ENCODE peak calls at places on chromosome 19, in seven cellular contexts. One of them, this sample, is unnamed.

GRCh38 chr19:48842744-48843162 is 6.5 kb upstream of the HSD17B14 start:
- DNase-seq in T-helper 2 cell: no peak
- DNase-seq in progenitor cell of endocrine pancreas: peak; percentile 37
- DNase-seq in stimulated activated CD4-positive, alpha-beta T cell treated with anti-CD3 and anti-CD28 coated beads, Interleukin-4, amount 100 ng/mL, for 48 hours: peak; percentile 25
- DNase-seq in stimulated activated CD8-positive, alpha-beta memory T cell treated with anti-CD3 and anti-CD28 coated beads, Interleukin-2, amount 100 ng/mL, for 48 hours: no peak
- DNase-seq in erythroblast: peak; percentile 84
- DNase-seq in fibroblast of mammary gland: peak; percentile 61
- DNase-seq in this sample: peak; percentile 64

GRCh38 chr19:40377876-40378385 is 12.1 kb downstream of the HIPK4 start:
- DNase-seq in T-helper 2 cell: no peak
- DNase-seq in progenitor cell of endocrine pancreas: no peak
- DNase-seq in stimulated activated CD4-positive, alpha-beta T cell treated with anti-CD3 and anti-CD28 coated beads, Interleukin-4, amount 100 ng/mL, for 48 hours: no peak
- DNase-seq in stimulated activated CD8-positive, alpha-beta memory T cell treated with anti-CD3 and anti-CD28 coated beads, Interleukin-2, amount 100 ng/mL, for 48 hours: no peak
- DNase-seq in erythroblast: no peak
- DNase-seq in fibroblast of mammary gland: no peak
- DNase-seq in this sample: no peak

GRCh38 chr19:44303305-44303704 is 1.5 kb downstream of the ZNF235 start:
- DNase-seq in T-helper 2 cell: no peak
- DNase-seq in progenitor cell of endocrine pancreas: no peak
- DNase-seq in stimulated activated CD4-positive, alpha-beta T cell treated with anti-CD3 and anti-CD28 coated beads, Interleukin-4, amount 100 ng/mL, for 48 hours: no peak
- DNase-seq in stimulated activated CD8-positive, alpha-beta memory T cell treated with anti-CD3 and anti-CD28 coated beads, Interleukin-2, amount 100 ng/mL, for 48 hours: no peak
- DNase-seq in erythroblast: no peak
- DNase-seq in fibroblast of mammary gland: no peak
- DNase-seq in this sample: no peak

GRCh38 chr19:13091400-13092161 is 11.1 kb downstream of the LYL1 start:
- DNase-seq in T-helper 2 cell: no peak
- DNase-seq in progenitor cell of endocrine pancreas: no peak
- DNase-seq in stimulated activated CD4-positive, alpha-beta T cell treated with anti-CD3 and anti-CD28 coated beads, Interleukin-4, amount 100 ng/mL, for 48 hours: no peak
- DNase-seq in stimulated activated CD8-positive, alpha-beta memory T cell treated with anti-CD3 and anti-CD28 coated beads, Interleukin-2, amount 100 ng/mL, for 48 hours: no peak
- DNase-seq in erythroblast: peak; percentile 67
- DNase-seq in fibroblast of mammary gland: peak; percentile 74
- DNase-seq in this sample: peak; percentile 94

GRCh38 chr19:18898081-18898532 is 2.1 kb upstream of the CERS1 start:
- DNase-seq in T-helper 2 cell: no peak
- DNase-seq in progenitor cell of endocrine pancreas: no peak
- DNase-seq in stimulated activated CD4-positive, alpha-beta T cell treated with anti-CD3 and anti-CD28 coated beads, Interleukin-4, amount 100 ng/mL, for 48 hours: no peak
- DNase-seq in stimulated activated CD8-positive, alpha-beta memory T cell treated with anti-CD3 and anti-CD28 coated beads, Interleukin-2, amount 100 ng/mL, for 48 hours: no peak
- DNase-seq in erythroblast: peak; percentile 61
- DNase-seq in fibroblast of mammary gland: peak; percentile 15
- DNase-seq in this sample: no peak

GRCh38 chr19:56333506-56333905 is 18.9 kb upstream of the ZSCAN5A start:
- DNase-seq in T-helper 2 cell: no peak
- DNase-seq in progenitor cell of endocrine pancreas: peak; percentile 16
- DNase-seq in stimulated activated CD4-positive, alpha-beta T cell treated with anti-CD3 and anti-CD28 coated beads, Interleukin-4, amount 100 ng/mL, for 48 hours: peak; percentile 6
- DNase-seq in stimulated activated CD8-positive, alpha-beta memory T cell treated with anti-CD3 and anti-CD28 coated beads, Interleukin-2, amount 100 ng/mL, for 48 hours: no peak
- DNase-seq in erythroblast: peak; percentile 86
- DNase-seq in fibroblast of mammary gland: peak; percentile 59
- DNase-seq in this sample: peak; percentile 59

GRCh38 chr19:49786432-49786831 is 19.6 kb downstream of the AP2A1 start:
- DNase-seq in T-helper 2 cell: no peak
- DNase-seq in progenitor cell of endocrine pancreas: no peak
- DNase-seq in stimulated activated CD4-positive, alpha-beta T cell treated with anti-CD3 and anti-CD28 coated beads, Interleukin-4, amount 100 ng/mL, for 48 hours: no peak
- DNase-seq in stimulated activated CD8-positive, alpha-beta memory T cell treated with anti-CD3 and anti-CD28 coated beads, Interleukin-2, amount 100 ng/mL, for 48 hours: no peak
- DNase-seq in erythroblast: no peak
- DNase-seq in fibroblast of mammary gland: peak; percentile 83
- DNase-seq in this sample: peak; percentile 87

GRCh38 chr19:5130371-5131030 is 161.6 kb downstream of the KDM4B start:
- DNase-seq in T-helper 2 cell: peak; percentile 54
- DNase-seq in progenitor cell of endocrine pancreas: no peak
- DNase-seq in stimulated activated CD4-positive, alpha-beta T cell treated with anti-CD3 and anti-CD28 coated beads, Interleukin-4, amount 100 ng/mL, for 48 hours: no peak
- DNase-seq in stimulated activated CD8-positive, alpha-beta memory T cell treated with anti-CD3 and anti-CD28 coated beads, Interleukin-2, amount 100 ng/mL, for 48 hours: peak; percentile 24
- DNase-seq in erythroblast: no peak
- DNase-seq in fibroblast of mammary gland: no peak
- DNase-seq in this sample: no peak

GRCh38 chr19:56880592-56881190 is 40.2 kb upstream of the PEG3 start:
- DNase-seq in T-helper 2 cell: no peak
- DNase-seq in progenitor cell of endocrine pancreas: no peak
- DNase-seq in stimulated activated CD4-positive, alpha-beta T cell treated with anti-CD3 and anti-CD28 coated beads, Interleukin-4, amount 100 ng/mL, for 48 hours: no peak
- DNase-seq in stimulated activated CD8-positive, alpha-beta memory T cell treated with anti-CD3 and anti-CD28 coated beads, Interleukin-2, amount 100 ng/mL, for 48 hours: no peak
- DNase-seq in erythroblast: no peak
- DNase-seq in fibroblast of mammary gland: no peak
- DNase-seq in this sample: no peak

GRCh38 chr19:13169769-13170168 is 19.6 kb downstream of the IER2 start:
- DNase-seq in T-helper 2 cell: no peak
- DNase-seq in progenitor cell of endocrine pancreas: no peak
- DNase-seq in stimulated activated CD4-positive, alpha-beta T cell treated with anti-CD3 and anti-CD28 coated beads, Interleukin-4, amount 100 ng/mL, for 48 hours: no peak
- DNase-seq in stimulated activated CD8-positive, alpha-beta memory T cell treated with anti-CD3 and anti-CD28 coated beads, Interleukin-2, amount 100 ng/mL, for 48 hours: no peak
- DNase-seq in erythroblast: no peak
- DNase-seq in fibroblast of mammary gland: peak; percentile 80
- DNase-seq in this sample: peak; percentile 80

GRCh38 chr19:44142014-44142523 is 715 bp downstream of the ZNF234 start:
- DNase-seq in T-helper 2 cell: no peak
- DNase-seq in progenitor cell of endocrine pancreas: no peak
- DNase-seq in stimulated activated CD4-positive, alpha-beta T cell treated with anti-CD3 and anti-CD28 coated beads, Interleukin-4, amount 100 ng/mL, for 48 hours: no peak
- DNase-seq in stimulated activated CD8-positive, alpha-beta memory T cell treated with anti-CD3 and anti-CD28 coated beads, Interleukin-2, amount 100 ng/mL, for 48 hours: no peak
- DNase-seq in erythroblast: peak; percentile 57
- DNase-seq in fibroblast of mammary gland: peak; percentile 45
- DNase-seq in this sample: peak; percentile 32

GRCh38 chr19:18587561-18587960 is 1.0 kb upstream of the REX1BD start:
- DNase-seq in T-helper 2 cell: no peak
- DNase-seq in progenitor cell of endocrine pancreas: no peak
- DNase-seq in stimulated activated CD4-positive, alpha-beta T cell treated with anti-CD3 and anti-CD28 coated beads, Interleukin-4, amount 100 ng/mL, for 48 hours: no peak
- DNase-seq in stimulated activated CD8-positive, alpha-beta memory T cell treated with anti-CD3 and anti-CD28 coated beads, Interleukin-2, amount 100 ng/mL, for 48 hours: no peak
- DNase-seq in erythroblast: peak; percentile 49
- DNase-seq in fibroblast of mammary gland: no peak
- DNase-seq in this sample: no peak

GRCh38 chr19:44626067-44626624 is 12.8 kb downstream of the IGSF23 start:
- DNase-seq in T-helper 2 cell: no peak
- DNase-seq in progenitor cell of endocrine pancreas: no peak
- DNase-seq in stimulated activated CD4-positive, alpha-beta T cell treated with anti-CD3 and anti-CD28 coated beads, Interleukin-4, amount 100 ng/mL, for 48 hours: no peak
- DNase-seq in stimulated activated CD8-positive, alpha-beta memory T cell treated with anti-CD3 and anti-CD28 coated beads, Interleukin-2, amount 100 ng/mL, for 48 hours: no peak
- DNase-seq in erythroblast: no peak
- DNase-seq in fibroblast of mammary gland: peak; percentile 94
- DNase-seq in this sample: peak; percentile 88

GRCh38 chr19:3879656-3880055 is 829 bp upstream of the ATCAY start:
- DNase-seq in T-helper 2 cell: no peak
- DNase-seq in progenitor cell of endocrine pancreas: no peak
- DNase-seq in stimulated activated CD4-positive, alpha-beta T cell treated with anti-CD3 and anti-CD28 coated beads, Interleukin-4, amount 100 ng/mL, for 48 hours: no peak
- DNase-seq in stimulated activated CD8-positive, alpha-beta memory T cell treated with anti-CD3 and anti-CD28 coated beads, Interleukin-2, amount 100 ng/mL, for 48 hours: no peak
- DNase-seq in erythroblast: no peak
- DNase-seq in fibroblast of mammary gland: no peak
- DNase-seq in this sample: peak; percentile 2

GRCh38 chr19:2982983-2983350 is 5.6 kb downstream of the TLE6 start:
- DNase-seq in T-helper 2 cell: no peak
- DNase-seq in progenitor cell of endocrine pancreas: no peak
- DNase-seq in stimulated activated CD4-positive, alpha-beta T cell treated with anti-CD3 and anti-CD28 coated beads, Interleukin-4, amount 100 ng/mL, for 48 hours: no peak
- DNase-seq in stimulated activated CD8-positive, alpha-beta memory T cell treated with anti-CD3 and anti-CD28 coated beads, Interleukin-2, amount 100 ng/mL, for 48 hours: no peak
- DNase-seq in erythroblast: no peak
- DNase-seq in fibroblast of mammary gland: peak; percentile 91
- DNase-seq in this sample: peak; percentile 85

GRCh38 chr19:8396563-8397203 is 6.5 kb downstream of the RAB11B start:
- DNase-seq in T-helper 2 cell: peak; percentile 60
- DNase-seq in progenitor cell of endocrine pancreas: no peak
- DNase-seq in stimulated activated CD4-positive, alpha-beta T cell treated with anti-CD3 and anti-CD28 coated beads, Interleukin-4, amount 100 ng/mL, for 48 hours: peak; percentile 67
- DNase-seq in stimulated activated CD8-positive, alpha-beta memory T cell treated with anti-CD3 and anti-CD28 coated beads, Interleukin-2, amount 100 ng/mL, for 48 hours: peak; percentile 66
- DNase-seq in erythroblast: peak; percentile 81
- DNase-seq in fibroblast of mammary gland: peak; percentile 56
- DNase-seq in this sample: peak; percentile 78

GRCh38 chr19:21878646-21879045 is 42.7 kb upstream of the ZNF43 start:
- DNase-seq in T-helper 2 cell: no peak
- DNase-seq in progenitor cell of endocrine pancreas: no peak
- DNase-seq in stimulated activated CD4-positive, alpha-beta T cell treated with anti-CD3 and anti-CD28 coated beads, Interleukin-4, amount 100 ng/mL, for 48 hours: no peak
- DNase-seq in stimulated activated CD8-positive, alpha-beta memory T cell treated with anti-CD3 and anti-CD28 coated beads, Interleukin-2, amount 100 ng/mL, for 48 hours: no peak
- DNase-seq in erythroblast: no peak
- DNase-seq in fibroblast of mammary gland: no peak
- DNase-seq in this sample: no peak

GRCh38 chr19:54325194-54325621 is 12.2 kb upstream of the LILRA5 start:
- DNase-seq in T-helper 2 cell: peak; percentile 16
- DNase-seq in progenitor cell of endocrine pancreas: no peak
- DNase-seq in stimulated activated CD4-positive, alpha-beta T cell treated with anti-CD3 and anti-CD28 coated beads, Interleukin-4, amount 100 ng/mL, for 48 hours: peak; percentile 16
- DNase-seq in stimulated activated CD8-positive, alpha-beta memory T cell treated with anti-CD3 and anti-CD28 coated beads, Interleukin-2, amount 100 ng/mL, for 48 hours: peak; percentile 16
- DNase-seq in erythroblast: peak; percentile 67
- DNase-seq in fibroblast of mammary gland: peak; percentile 38
- DNase-seq in this sample: peak; percentile 65

GRCh38 chr19:10424011-10424637 is 3.8 kb downstream of the PDE4A start:
- DNase-seq in T-helper 2 cell: peak; percentile 54
- DNase-seq in progenitor cell of endocrine pancreas: peak; percentile 90
- DNase-seq in stimulated activated CD4-positive, alpha-beta T cell treated with anti-CD3 and anti-CD28 coated beads, Interleukin-4, amount 100 ng/mL, for 48 hours: peak; percentile 66
- DNase-seq in stimulated activated CD8-positive, alpha-beta memory T cell treated with anti-CD3 and anti-CD28 coated beads, Interleukin-2, amount 100 ng/mL, for 48 hours: peak; percentile 55
- DNase-seq in erythroblast: peak; percentile 85
- DNase-seq in fibroblast of mammary gland: peak; percentile 71
- DNase-seq in this sample: peak; percentile 93

GRCh38 chr19:35995655-35995993 is 636 bp downstream of the SDHAF1 start:
- DNase-seq in T-helper 2 cell: no peak
- DNase-seq in progenitor cell of endocrine pancreas: no peak
- DNase-seq in stimulated activated CD4-positive, alpha-beta T cell treated with anti-CD3 and anti-CD28 coated beads, Interleukin-4, amount 100 ng/mL, for 48 hours: peak; percentile 32
- DNase-seq in stimulated activated CD8-positive, alpha-beta memory T cell treated with anti-CD3 and anti-CD28 coated beads, Interleukin-2, amount 100 ng/mL, for 48 hours: no peak
- DNase-seq in erythroblast: peak; percentile 71
- DNase-seq in fibroblast of mammary gland: peak; percentile 28
- DNase-seq in this sample: peak; percentile 70

GRCh38 chr19:34253711-34254551 is 423 bp upstream of the GARRE1 start:
- DNase-seq in T-helper 2 cell: no peak
- DNase-seq in progenitor cell of endocrine pancreas: peak; percentile 89
- DNase-seq in stimulated activated CD4-positive, alpha-beta T cell treated with anti-CD3 and anti-CD28 coated beads, Interleukin-4, amount 100 ng/mL, for 48 hours: peak; percentile 78
- DNase-seq in stimulated activated CD8-positive, alpha-beta memory T cell treated with anti-CD3 and anti-CD28 coated beads, Interleukin-2, amount 100 ng/mL, for 48 hours: peak; percentile 1
- DNase-seq in erythroblast: peak; percentile 89
- DNase-seq in fibroblast of mammary gland: peak; percentile 35
- DNase-seq in this sample: peak; percentile 92

GRCh38 chr19:54141356-54141755 is 3.8 kb downstream of the CNOT3 start:
- DNase-seq in T-helper 2 cell: no peak
- DNase-seq in progenitor cell of endocrine pancreas: no peak
- DNase-seq in stimulated activated CD4-positive, alpha-beta T cell treated with anti-CD3 and anti-CD28 coated beads, Interleukin-4, amount 100 ng/mL, for 48 hours: no peak
- DNase-seq in stimulated activated CD8-positive, alpha-beta memory T cell treated with anti-CD3 and anti-CD28 coated beads, Interleukin-2, amount 100 ng/mL, for 48 hours: no peak
- DNase-seq in erythroblast: no peak
- DNase-seq in fibroblast of mammary gland: peak; percentile 79
- DNase-seq in this sample: peak; percentile 50

GRCh38 chr19:41934849-41935374 is 6.7 kb upstream of the ERFL start:
- DNase-seq in T-helper 2 cell: peak; percentile 61
- DNase-seq in progenitor cell of endocrine pancreas: peak; percentile 85
- DNase-seq in stimulated activated CD4-positive, alpha-beta T cell treated with anti-CD3 and anti-CD28 coated beads, Interleukin-4, amount 100 ng/mL, for 48 hours: peak; percentile 65
- DNase-seq in stimulated activated CD8-positive, alpha-beta memory T cell treated with anti-CD3 and anti-CD28 coated beads, Interleukin-2, amount 100 ng/mL, for 48 hours: peak; percentile 62
- DNase-seq in erythroblast: peak; percentile 73
- DNase-seq in fibroblast of mammary gland: peak; percentile 56
- DNase-seq in this sample: peak; percentile 87

GRCh38 chr19:43674630-43674982 is 4.6 kb upstream of the PLAUR start:
- DNase-seq in T-helper 2 cell: no peak
- DNase-seq in progenitor cell of endocrine pancreas: no peak
- DNase-seq in stimulated activated CD4-positive, alpha-beta T cell treated with anti-CD3 and anti-CD28 coated beads, Interleukin-4, amount 100 ng/mL, for 48 hours: no peak
- DNase-seq in stimulated activated CD8-positive, alpha-beta memory T cell treated with anti-CD3 and anti-CD28 coated beads, Interleukin-2, amount 100 ng/mL, for 48 hours: no peak
- DNase-seq in erythroblast: no peak
- DNase-seq in fibroblast of mammary gland: peak; percentile 61
- DNase-seq in this sample: peak; percentile 47

GRCh38 chr19:35518313-35518712 is 4.9 kb upstream of the DMKN start:
- DNase-seq in T-helper 2 cell: no peak
- DNase-seq in progenitor cell of endocrine pancreas: no peak
- DNase-seq in stimulated activated CD4-positive, alpha-beta T cell treated with anti-CD3 and anti-CD28 coated beads, Interleukin-4, amount 100 ng/mL, for 48 hours: no peak
- DNase-seq in stimulated activated CD8-positive, alpha-beta memory T cell treated with anti-CD3 and anti-CD28 coated beads, Interleukin-2, amount 100 ng/mL, for 48 hours: no peak
- DNase-seq in erythroblast: no peak
- DNase-seq in fibroblast of mammary gland: peak; percentile 98
- DNase-seq in this sample: peak; percentile 89

GRCh38 chr19:51196181-51196580 is 28.7 kb upstream of the CD33 start:
- DNase-seq in T-helper 2 cell: no peak
- DNase-seq in progenitor cell of endocrine pancreas: no peak
- DNase-seq in stimulated activated CD4-positive, alpha-beta T cell treated with anti-CD3 and anti-CD28 coated beads, Interleukin-4, amount 100 ng/mL, for 48 hours: no peak
- DNase-seq in stimulated activated CD8-positive, alpha-beta memory T cell treated with anti-CD3 and anti-CD28 coated beads, Interleukin-2, amount 100 ng/mL, for 48 hours: no peak
- DNase-seq in erythroblast: no peak
- DNase-seq in fibroblast of mammary gland: no peak
- DNase-seq in this sample: no peak

GRCh38 chr19:49361438-49362047 is 673 bp downstream of the TEAD2 start:
- DNase-seq in T-helper 2 cell: no peak
- DNase-seq in progenitor cell of endocrine pancreas: peak; percentile 68
- DNase-seq in stimulated activated CD4-positive, alpha-beta T cell treated with anti-CD3 and anti-CD28 coated beads, Interleukin-4, amount 100 ng/mL, for 48 hours: no peak
- DNase-seq in stimulated activated CD8-positive, alpha-beta memory T cell treated with anti-CD3 and anti-CD28 coated beads, Interleukin-2, amount 100 ng/mL, for 48 hours: no peak
- DNase-seq in erythroblast: no peak
- DNase-seq in fibroblast of mammary gland: peak; percentile 69
- DNase-seq in this sample: peak; percentile 94

GRCh38 chr19:38843175-38843758 is 6.5 kb downstream of the HNRNPL start:
- DNase-seq in T-helper 2 cell: no peak
- DNase-seq in progenitor cell of endocrine pancreas: no peak
- DNase-seq in stimulated activated CD4-positive, alpha-beta T cell treated with anti-CD3 and anti-CD28 coated beads, Interleukin-4, amount 100 ng/mL, for 48 hours: no peak
- DNase-seq in stimulated activated CD8-positive, alpha-beta memory T cell treated with anti-CD3 and anti-CD28 coated beads, Interleukin-2, amount 100 ng/mL, for 48 hours: no peak
- DNase-seq in erythroblast: no peak
- DNase-seq in fibroblast of mammary gland: no peak
- DNase-seq in this sample: peak; percentile 0

GRCh38 chr19:49331616-49332055 is 3.6 kb upstream of the CD37 start:
- DNase-seq in T-helper 2 cell: peak; percentile 51
- DNase-seq in progenitor cell of endocrine pancreas: no peak
- DNase-seq in stimulated activated CD4-positive, alpha-beta T cell treated with anti-CD3 and anti-CD28 coated beads, Interleukin-4, amount 100 ng/mL, for 48 hours: peak; percentile 37
- DNase-seq in stimulated activated CD8-positive, alpha-beta memory T cell treated with anti-CD3 and anti-CD28 coated beads, Interleukin-2, amount 100 ng/mL, for 48 hours: peak; percentile 37
- DNase-seq in erythroblast: peak; percentile 31
- DNase-seq in fibroblast of mammary gland: peak; percentile 68
- DNase-seq in this sample: peak; percentile 42

GRCh38 chr19:36150586-36150985 is 1.7 kb downstream of the COX7A1 start:
- DNase-seq in T-helper 2 cell: no peak
- DNase-seq in progenitor cell of endocrine pancreas: no peak
- DNase-seq in stimulated activated CD4-positive, alpha-beta T cell treated with anti-CD3 and anti-CD28 coated beads, Interleukin-4, amount 100 ng/mL, for 48 hours: no peak
- DNase-seq in stimulated activated CD8-positive, alpha-beta memory T cell treated with anti-CD3 and anti-CD28 coated beads, Interleukin-2, amount 100 ng/mL, for 48 hours: no peak
- DNase-seq in erythroblast: no peak
- DNase-seq in fibroblast of mammary gland: no peak
- DNase-seq in this sample: no peak

GRCh38 chr19:47274891-47275865 is 493 bp downstream of the INAFM1 start:
- DNase-seq in T-helper 2 cell: no peak
- DNase-seq in progenitor cell of endocrine pancreas: no peak
- DNase-seq in stimulated activated CD4-positive, alpha-beta T cell treated with anti-CD3 and anti-CD28 coated beads, Interleukin-4, amount 100 ng/mL, for 48 hours: no peak
- DNase-seq in stimulated activated CD8-positive, alpha-beta memory T cell treated with anti-CD3 and anti-CD28 coated beads, Interleukin-2, amount 100 ng/mL, for 48 hours: no peak
- DNase-seq in erythroblast: peak; percentile 43
- DNase-seq in fibroblast of mammary gland: peak; percentile 28
- DNase-seq in this sample: no peak

GRCh38 chr19:30036154-30037129 is 94.4 kb downstream of the URI1 start:
- DNase-seq in T-helper 2 cell: no peak
- DNase-seq in progenitor cell of endocrine pancreas: no peak
- DNase-seq in stimulated activated CD4-positive, alpha-beta T cell treated with anti-CD3 and anti-CD28 coated beads, Interleukin-4, amount 100 ng/mL, for 48 hours: no peak
- DNase-seq in stimulated activated CD8-positive, alpha-beta memory T cell treated with anti-CD3 and anti-CD28 coated beads, Interleukin-2, amount 100 ng/mL, for 48 hours: no peak
- DNase-seq in erythroblast: no peak
- DNase-seq in fibroblast of mammary gland: peak; percentile 3
- DNase-seq in this sample: no peak

GRCh38 chr19:38381138-38381537 is 6.7 kb downstream of the GGN start:
- DNase-seq in T-helper 2 cell: no peak
- DNase-seq in progenitor cell of endocrine pancreas: no peak
- DNase-seq in stimulated activated CD4-positive, alpha-beta T cell treated with anti-CD3 and anti-CD28 coated beads, Interleukin-4, amount 100 ng/mL, for 48 hours: no peak
- DNase-seq in stimulated activated CD8-positive, alpha-beta memory T cell treated with anti-CD3 and anti-CD28 coated beads, Interleukin-2, amount 100 ng/mL, for 48 hours: no peak
- DNase-seq in erythroblast: no peak
- DNase-seq in fibroblast of mammary gland: no peak
- DNase-seq in this sample: no peak

GRCh38 chr19:50383852-50384684 is at the start of gene POLD1:
- DNase-seq in T-helper 2 cell: peak; percentile 99
- DNase-seq in progenitor cell of endocrine pancreas: peak; percentile 98
- DNase-seq in stimulated activated CD4-positive, alpha-beta T cell treated with anti-CD3 and anti-CD28 coated beads, Interleukin-4, amount 100 ng/mL, for 48 hours: peak; percentile 99
- DNase-seq in stimulated activated CD8-positive, alpha-beta memory T cell treated with anti-CD3 and anti-CD28 coated beads, Interleukin-2, amount 100 ng/mL, for 48 hours: peak; percentile 99
- DNase-seq in erythroblast: peak; percentile 100
- DNase-seq in fibroblast of mammary gland: peak; percentile 95
- DNase-seq in this sample: peak; percentile 99

GRCh38 chr19:36898422-36898821 is 17.7 kb downstream of the ZNF829 start:
- DNase-seq in T-helper 2 cell: no peak
- DNase-seq in progenitor cell of endocrine pancreas: no peak
- DNase-seq in stimulated activated CD4-positive, alpha-beta T cell treated with anti-CD3 and anti-CD28 coated beads, Interleukin-4, amount 100 ng/mL, for 48 hours: no peak
- DNase-seq in stimulated activated CD8-positive, alpha-beta memory T cell treated with anti-CD3 and anti-CD28 coated beads, Interleukin-2, amount 100 ng/mL, for 48 hours: no peak
- DNase-seq in erythroblast: no peak
- DNase-seq in fibroblast of mammary gland: no peak
- DNase-seq in this sample: no peak

GRCh38 chr19:30330266-30330665 is 41.9 kb upstream of the ZNF536 start:
- DNase-seq in T-helper 2 cell: no peak
- DNase-seq in progenitor cell of endocrine pancreas: no peak
- DNase-seq in stimulated activated CD4-positive, alpha-beta T cell treated with anti-CD3 and anti-CD28 coated beads, Interleukin-4, amount 100 ng/mL, for 48 hours: no peak
- DNase-seq in stimulated activated CD8-positive, alpha-beta memory T cell treated with anti-CD3 and anti-CD28 coated beads, Interleukin-2, amount 100 ng/mL, for 48 hours: no peak
- DNase-seq in erythroblast: no peak
- DNase-seq in fibroblast of mammary gland: no peak
- DNase-seq in this sample: no peak

GRCh38 chr19:54209058-54209747 is 8.5 kb downstream of the RPS9 start:
- DNase-seq in T-helper 2 cell: no peak
- DNase-seq in progenitor cell of endocrine pancreas: no peak
- DNase-seq in stimulated activated CD4-positive, alpha-beta T cell treated with anti-CD3 and anti-CD28 coated beads, Interleukin-4, amount 100 ng/mL, for 48 hours: no peak
- DNase-seq in stimulated activated CD8-positive, alpha-beta memory T cell treated with anti-CD3 and anti-CD28 coated beads, Interleukin-2, amount 100 ng/mL, for 48 hours: no peak
- DNase-seq in erythroblast: no peak
- DNase-seq in fibroblast of mammary gland: no peak
- DNase-seq in this sample: no peak

GRCh38 chr19:42114412-42114811 is 17.8 kb downstream of the POU2F2 start:
- DNase-seq in T-helper 2 cell: no peak
- DNase-seq in progenitor cell of endocrine pancreas: no peak
- DNase-seq in stimulated activated CD4-positive, alpha-beta T cell treated with anti-CD3 and anti-CD28 coated beads, Interleukin-4, amount 100 ng/mL, for 48 hours: no peak
- DNase-seq in stimulated activated CD8-positive, alpha-beta memory T cell treated with anti-CD3 and anti-CD28 coated beads, Interleukin-2, amount 100 ng/mL, for 48 hours: no peak
- DNase-seq in erythroblast: no peak
- DNase-seq in fibroblast of mammary gland: no peak
- DNase-seq in this sample: no peak